ENCODE peak calls at places on chromosomes 2 and 18, in ten cellular contexts. Q, K, W, H, E, A, X, G, C and Z are unnamed samples.

GRCh38 chr2:175126661-175127060 is 41.3 kb downstream of the ATF2 start:
- DNase-seq in Q (no peak), W (no peak), C (no peak), X (no peak), E (no peak), K (no peak), A (no peak), G (no peak), H (no peak), Z (peak; percentile 67)

GRCh38 chr2:53632714-53633113 is 134.9 kb upstream of the CHAC2 start:
- DNase-seq in C (no peak), W (no peak), K (no peak), Q (no peak), A (no peak), X (no peak), H (no peak), E (no peak), G (peak; percentile 2), Z (peak; percentile 61)

GRCh38 chr2:144130551-144130950 is 389.4 kb downstream of the ZEB2 start:
- DNase-seq in E (no peak), X (no peak), Q (no peak), C (no peak), W (no peak), A (no peak), G (no peak), H (no peak), K (no peak), Z (no peak)

GRCh38 chr18:46158498-46158897 is 54.3 kb downstream of the HAUS1 start:
- DNase-seq in E (no peak), X (no peak), G (peak; percentile 26), A (no peak), H (no peak), W (no peak), C (no peak), Q (no peak), K (no peak), Z (peak; percentile 74)

GRCh38 chr2:6637329-6637728 is 228.4 kb downstream of the CMPK2 start:
- DNase-seq in K (no peak), X (no peak), W (no peak), A (no peak), E (no peak), H (no peak), Q (no peak), G (no peak), C (no peak), Z (no peak)

GRCh38 chr2:66901344-66901743 is 466.4 kb downstream of the MEIS1 start:
- DNase-seq in H (peak; percentile 22), A (no peak), E (no peak), K (no peak), Q (no peak), X (no peak), W (no peak), G (no peak), C (no peak), Z (no peak)

GRCh38 chr2:64838817-64839216 is 150.4 kb upstream of the SLC1A4 start:
- DNase-seq in X (no peak), Q (no peak), E (peak; percentile 60), C (peak; percentile 74), K (no peak), A (no peak), G (peak; percentile 91), H (no peak), W (no peak), Z (peak; percentile 94)

GRCh38 chr2:97267411-97268074 is 154.6 kb downstream of the ANKRD36 start:
- DNase-seq in H (no peak), Q (peak; percentile 59), C (peak; percentile 64), W (no peak), E (peak; percentile 6), K (peak; percentile 21), X (no peak), G (peak; percentile 0), A (peak; percentile 7), Z (no peak)

GRCh38 chr2:211534655-211535054 is 978.3 kb downstream of the CPS1 start:
- DNase-seq in X (no peak), E (no peak), H (peak; percentile 34), Q (no peak), G (no peak), A (peak; percentile 16), W (peak; percentile 21), K (no peak), C (no peak), Z (no peak)

GRCh38 chr2:182266909-182267308 is 159.9 kb downstream of the PDE1A start:
- DNase-seq in W (no peak), K (no peak), X (no peak), A (no peak), C (no peak), Q (no peak), E (no peak), G (no peak), H (no peak), Z (no peak)

GRCh38 chr2:163132850-163133249 is 294.3 kb upstream of the KCNH7 start:
- DNase-seq in G (peak; percentile 2), H (no peak), K (no peak), A (no peak), Q (no peak), W (no peak), X (no peak), C (no peak), E (no peak), Z (no peak)

GRCh38 chr2:30511122-30512083 is 64.4 kb downstream of the LCLAT1 start:
- DNase-seq in H (peak; percentile 51), X (no peak), E (peak; percentile 35), Q (peak; percentile 78), W (peak; percentile 39), G (peak; percentile 60), A (no peak), K (no peak), C (no peak), Z (no peak)

GRCh38 chr2:176643711-176644110 is 374.5 kb downstream of the MTX2 start:
- DNase-seq in X (no peak), C (no peak), A (no peak), Q (no peak), W (no peak), E (no peak), K (peak; percentile 67), G (no peak), H (no peak), Z (peak; percentile 25)

GRCh38 chr18:58373486-58373885 is 255.4 kb downstream of the ALPK2 start:
- DNase-seq in H (no peak), W (no peak), C (no peak), G (no peak), Q (no peak), X (no peak), A (no peak), K (no peak), E (no peak), Z (no peak)

DNA sequence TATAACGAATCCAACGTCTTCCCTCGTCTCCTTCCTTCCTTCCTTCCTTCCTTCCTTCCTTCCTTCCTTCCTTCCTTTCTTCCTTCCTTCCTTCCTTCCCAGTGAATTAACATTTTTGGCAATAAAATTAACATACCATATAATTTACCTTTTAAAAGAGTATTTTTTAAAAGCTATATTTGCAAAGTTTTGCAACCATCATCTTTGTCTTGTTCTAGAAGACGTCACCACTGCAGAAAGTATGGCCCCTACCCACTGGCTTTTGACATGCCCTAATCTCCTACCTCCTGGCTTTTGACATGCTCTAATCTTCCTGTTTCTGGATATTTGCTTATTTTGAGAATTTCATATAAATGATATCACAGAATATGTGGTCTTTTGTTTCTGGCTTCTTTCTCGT is 1023.9 kb upstream of the ZEB2 start:
- DNase-seq in C (no peak), H (no peak), Q (no peak), K (no peak), X (no peak), A (no peak), W (no peak), G (no peak), E (no peak), Z (no peak)
- H3K27ac ChIP-seq in C (no peak overlapping the region), H (no peak overlapping the region), Q (no peak overlapping the region), K (no peak overlapping the region), X (no peak overlapping the region), A (no peak overlapping the region), W (no peak overlapping the region), G (no peak overlapping the region), E (no peak overlapping the region), Z (no peak overlapping the region)

DNA sequence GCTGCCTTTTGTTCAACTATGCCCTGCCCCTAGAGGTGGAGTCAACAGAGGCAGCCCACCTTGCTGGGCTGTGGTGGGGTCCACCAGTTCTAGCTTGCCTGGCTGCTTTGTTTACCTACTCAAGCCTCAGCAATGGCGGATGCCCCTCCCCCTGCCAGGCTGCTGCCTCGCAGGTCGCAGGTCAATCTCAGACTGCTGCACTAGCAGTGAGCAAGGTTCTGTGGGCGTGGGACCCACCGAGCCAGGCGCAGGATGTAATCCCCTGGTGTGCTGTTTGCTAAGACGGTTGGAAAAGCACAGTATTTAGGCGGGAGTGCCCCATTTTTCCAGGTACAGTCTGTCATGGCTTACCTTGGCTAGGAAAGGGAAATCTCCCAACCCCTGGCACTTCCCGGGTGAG is 133.0 kb upstream of the VWC2L start:
- DNase-seq in G (no peak), X (no peak), W (no peak), E (no peak), K (no peak), A (no peak), H (no peak), Q (no peak), C (no peak), Z (no peak)
- H3K27ac ChIP-seq in G (no peak overlapping the region), X (no peak overlapping the region), W (no peak overlapping the region), E (no peak overlapping the region), K (no peak overlapping the region), A (no peak overlapping the region), H (no peak overlapping the region), Q (no peak overlapping the region), C (no peak overlapping the region), Z (no peak overlapping the region)

DNA sequence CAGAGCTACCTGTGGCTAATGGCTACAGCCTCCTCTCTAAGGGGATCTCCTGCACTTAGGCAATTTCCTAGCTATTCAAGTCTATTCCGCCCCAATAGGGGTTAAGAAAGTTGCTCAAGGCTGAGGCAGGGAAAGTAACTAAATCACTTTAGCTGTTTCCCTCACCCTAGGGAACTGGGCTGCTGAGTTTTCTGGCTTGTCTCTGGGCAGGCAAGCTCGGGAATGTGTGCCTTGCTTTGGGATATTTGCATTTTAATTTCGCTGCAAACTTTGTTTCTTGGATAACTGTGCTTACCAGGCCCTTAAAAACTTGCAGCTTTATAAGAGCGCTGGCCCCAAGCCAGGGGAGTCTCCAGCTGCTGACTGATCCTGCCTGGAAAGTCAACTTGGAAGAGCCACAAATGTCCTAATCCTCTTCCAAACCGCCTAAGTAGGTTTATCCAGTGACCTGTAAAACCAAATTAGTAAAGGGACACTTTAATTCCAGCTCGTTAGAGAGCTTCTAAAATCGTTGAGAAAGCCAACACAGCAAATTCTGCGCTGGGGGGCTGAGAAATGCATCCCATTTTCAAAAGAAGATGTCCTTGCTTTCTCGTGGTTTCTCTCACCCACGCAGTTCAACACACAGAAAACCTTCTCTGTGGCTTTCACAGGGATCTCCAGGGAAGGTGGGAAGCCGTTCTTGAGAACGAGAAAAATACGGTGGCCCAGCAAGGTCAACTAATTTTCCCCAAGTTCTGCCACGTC is 59.5 kb upstream of the SP3 start:
- DNase-seq in X (no peak), A (peak; percentile 74), E (peak; percentile 66), H (peak; percentile 87), W (peak; percentile 91), K (no peak), G (peak; percentile 80), C (peak; percentile 84), Q (peak; percentile 91), Z (no peak)
- H3K27ac ChIP-seq in X (no peak overlapping the region), A (peak overlapping the region; percentile 70), E (peak overlapping the region; percentile 81), H (peak overlapping the region; percentile 80), W (peak overlapping the region; percentile 94), K (no peak overlapping the region), G (peak overlapping the region; percentile 89), C (peak overlapping the region; percentile 52), Q (peak overlapping the region; percentile 88), Z (peak overlapping the region; percentile 77)

DNA sequence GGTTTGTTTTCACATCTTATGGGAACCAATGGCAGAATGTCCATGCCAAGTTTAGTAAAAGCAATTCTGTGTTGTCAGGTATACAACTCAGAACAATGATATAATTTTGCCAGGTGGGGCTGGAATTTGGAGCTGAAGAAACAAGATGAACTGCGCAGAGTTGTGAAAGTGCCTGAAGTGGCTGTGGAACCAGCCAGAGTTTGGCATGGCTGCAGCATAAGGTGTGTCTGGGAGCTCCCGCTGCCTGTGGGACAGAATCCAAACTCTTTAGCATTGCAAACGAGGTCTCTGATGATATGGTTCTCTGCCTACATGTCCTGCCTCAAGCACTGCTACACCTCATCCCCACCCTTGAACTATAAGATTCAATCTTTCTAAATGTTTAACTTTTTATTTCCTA is 909.7 kb downstream of the EPHA4 start:
- DNase-seq in W (no peak), G (no peak), Q (no peak), C (no peak), H (no peak), E (peak; percentile 15), K (no peak), X (no peak), A (no peak), Z (no peak)
- H3K27ac ChIP-seq in W (no peak overlapping the region), G (no peak overlapping the region), Q (no peak overlapping the region), C (no peak overlapping the region), H (no peak overlapping the region), E (no peak overlapping the region), K (no peak overlapping the region), X (no peak overlapping the region), A (no peak overlapping the region), Z (no peak overlapping the region)